ENCODE peak calls at places on chromosomes 12 and 14, in nine cellular contexts. N is chondrocyte; W is AG08395; D is activated effector memory CD4-positive, alpha-beta T cell treated with anti-CD3 and anti-CD28 coated beads, Interleukin-2, amount 50 U/mL, for 16 hours; M is stromal cell of bone marrow; S is HCT116; Q is activated CD4-positive, alpha-beta T cell treated with anti-CD3 and anti-CD28 coated beads, Interleukin-2, amount 10 ng/mL, durations not matched to agents 7 days and 5 days; Y is amygdala; G is astrocyte of the spinal cord. K is an unnamed sample.

GRCh38 chr12:11650697-11651281 is 1.3 kb downstream of the ETV6 start:
- DNase-seq in Y (no peak), G (peak; percentile 55), N (no peak), S (no peak), D (no peak), M (no peak), Q (peak; percentile 49), W (peak; percentile 8), K (no peak)

GRCh38 chr12:55974308-55974724 is 438 bp downstream of the RAB5B start:
- DNase-seq in M (no peak), G (peak; percentile 46), N (peak; percentile 91), Q (peak; percentile 53), D (no peak), W (peak; percentile 49), S (no peak), Y (peak; percentile 58), K (no peak)

GRCh38 chr12:2114071-2114470 is 61.3 kb downstream of the CACNA1C start:
- DNase-seq in Y (no peak), W (no peak), D (no peak), S (no peak), G (no peak), Q (no peak), N (no peak), M (no peak), K (no peak)

GRCh38 chr14:81849714-81850113 is 316.1 kb upstream of the SEL1L start:
- DNase-seq in Q (no peak), S (no peak), D (no peak), Y (no peak), N (no peak), M (no peak), W (no peak), G (no peak), K (no peak)

GRCh38 chr12:112682586-112682985 is 109.0 kb upstream of the RPH3A start:
- DNase-seq in G (no peak), D (no peak), Y (no peak), W (no peak), M (no peak), Q (no peak), N (no peak), S (no peak), K (no peak)

GRCh38 chr14:103172921-103173320 is 49.7 kb downstream of the TNFAIP2 start:
- DNase-seq in M (no peak), S (no peak), Y (no peak), Q (no peak), D (no peak), N (no peak), G (no peak), W (no peak), K (no peak)

GRCh38 chr14:104101086-104101621 is 15.7 kb downstream of the ASPG start:
- DNase-seq in G (no peak), M (no peak), W (no peak), Y (no peak), S (no peak), D (no peak), Q (no peak), N (peak; percentile 85), K (no peak)

GRCh38 chr12:44817687-44818086 is 58.4 kb downstream of the NELL2 start:
- DNase-seq in W (no peak), Q (no peak), D (no peak), S (no peak), Y (no peak), N (no peak), G (no peak), M (no peak), K (no peak)

GRCh38 chr14:90981658-90982057 is 78.8 kb downstream of the RPS6KA5 start:
- DNase-seq in Y (no peak), M (no peak), S (no peak), N (no peak), Q (no peak), G (no peak), D (no peak), W (no peak), K (no peak)

GRCh38 chr12:69404851-69405365 is 45.4 kb downstream of the YEATS4 start:
- DNase-seq in W (no peak), Y (no peak), S (no peak), Q (no peak), G (no peak), M (no peak), N (no peak), D (no peak), K (no peak)

GRCh38 chr12:124487065-124487833 is 80.2 kb downstream of the NCOR2 start:
- DNase-seq in N (peak; percentile 62), D (no peak), G (no peak), W (no peak), Q (no peak), M (no peak), Y (peak; percentile 30), S (no peak), K (no peak)

GRCh38 chr12:77996670-77997069 is 166.0 kb downstream of the NAV3 start:
- DNase-seq in M (no peak), N (no peak), Q (no peak), Y (no peak), W (no peak), D (no peak), S (no peak), G (no peak), K (no peak)

GRCh38 chr12:1808036-1808797 is 12.1 kb upstream of the LRTM2 start:
- DNase-seq in W (no peak), M (no peak), S (no peak), N (peak; percentile 81), D (no peak), Q (no peak), Y (no peak), G (no peak), K (no peak)

GRCh38 chr12:119775246-119775895 is 101.7 kb downstream of the CIT start:
- DNase-seq in W (no peak), M (no peak), S (no peak), N (no peak), D (no peak), G (no peak), Q (no peak), Y (no peak), K (no peak)

GRCh38 chr12:50764116-50764860 is 387 bp downstream of the ATF1 start:
- DNase-seq in M (no peak), W (peak; percentile 44), D (peak; percentile 92), Q (peak; percentile 80), Y (peak; percentile 62), S (no peak), N (no peak), G (peak; percentile 39), K (peak; percentile 67)

GRCh38 chr12:47277071-47277408 is 197.3 kb upstream of the AMIGO2 start:
- DNase-seq in W (no peak), G (no peak), M (no peak), D (no peak), Q (no peak), N (no peak), Y (no peak), S (no peak), K (no peak)

GRCh38 chr14:83483063-83483462 is 1949.4 kb upstream of the SEL1L start:
- DNase-seq in N (no peak), D (no peak), G (peak; percentile 28), S (no peak), M (peak; percentile 7), Y (no peak), Q (no peak), W (peak; percentile 3), K (no peak)

GRCh38 chr12:2198542-2198941 is 145.8 kb downstream of the CACNA1C start:
- DNase-seq in Q (no peak), M (no peak), S (no peak), D (no peak), Y (no peak), N (no peak), W (no peak), G (no peak), K (no peak)

GRCh38 chr14:68718033-68718725 is 74.7 kb downstream of the ZFP36L1 start:
- DNase-seq in M (no peak), N (no peak), Y (no peak), G (no peak), Q (no peak), S (peak; percentile 36), D (no peak), W (no peak), K (no peak)

GRCh38 chr12:69579029-69579428 is 6.2 kb upstream of the CCT2 start:
- DNase-seq in S (no peak), M (no peak), W (no peak), Y (no peak), D (no peak), N (no peak), Q (no peak), G (no peak), K (no peak)

GRCh38 chr14:60315591-60315990 is 66.6 kb downstream of the PPM1A start:
- DNase-seq in S (no peak), D (no peak), Y (no peak), G (no peak), Q (no peak), W (no peak), M (no peak), N (no peak), K (no peak)

GRCh38 chr14:89078021-89078676 is 253.7 kb downstream of the TTC8 start:
- DNase-seq in S (no peak), W (no peak), G (no peak), M (no peak), Q (no peak), Y (no peak), N (no peak), D (no peak), K (no peak)

GRCh38 chr12:19643635-19644034 is 204.3 kb downstream of the AEBP2 start:
- DNase-seq in D (no peak), G (peak; percentile 61), M (peak; percentile 36), N (no peak), Q (no peak), S (peak; percentile 39), Y (no peak), W (peak; percentile 46), K (no peak)

GRCh38 chr14:37150414-37150813 is 22.0 kb downstream of the SLC25A21 start:
- DNase-seq in G (peak; percentile 65), M (no peak), Y (no peak), Q (no peak), D (no peak), S (no peak), W (peak; percentile 61), N (no peak), K (no peak)

GRCh38 chr12:53290661-53291060 is 4.7 kb upstream of the PFDN5 start:
- DNase-seq in Y (no peak), D (no peak), M (no peak), W (no peak), G (no peak), N (no peak), S (no peak), Q (no peak), K (no peak)

GRCh38 chr12:106109168-106109910 is 29.4 kb downstream of the NUAK1 start:
- DNase-seq in N (no peak), G (no peak), Y (no peak), S (no peak), M (no peak), W (no peak), D (no peak), Q (no peak), K (no peak)

GRCh38 chr12:20120296-20120695 is 248.0 kb upstream of the PDE3A start:
- DNase-seq in G (no peak), N (no peak), M (no peak), D (no peak), Y (no peak), Q (no peak), W (no peak), S (no peak), K (no peak)

GRCh38 chr12:12158858-12159257 is 88.1 kb downstream of the BCL2L14 start:
- DNase-seq in M (peak; percentile 36), D (no peak), N (no peak), G (no peak), Y (no peak), S (no peak), Q (no peak), W (no peak), K (no peak)

GRCh38 chr12:6092784-6093722 is 31.4 kb downstream of the VWF start:
- DNase-seq in D (no peak), M (peak; percentile 56), W (peak; percentile 91), Q (no peak), Y (no peak), N (peak; percentile 83), G (peak; percentile 91), S (peak; percentile 82), K (no peak)